ENCODE peak calls at places on chromosomes 2 and 18, in ten cellular contexts. One of them, this sample, is unnamed.

GRCh38 chr18:12393998-12394397 is 13.7 kb upstream of the PRELID3A start:
- DNase-seq in neuronal stem cell: no peak
- DNase-seq in MM.1S: no peak
- DNase-seq in HCT116: no peak
- DNase-seq in heart right ventricle: no peak
- DNase-seq in cardiac muscle cell: no peak
- DNase-seq in thoracic aorta: no peak
- DNase-seq in breast epithelium: no peak
- DNase-seq in GM23248: peak; percentile 26
- DNase-seq in Peyer's patch: no peak
- DNase-seq in this sample: no peak

GRCh38 chr2:8203354-8203753 is 478.5 kb upstream of the ID2 start:
- DNase-seq in neuronal stem cell: no peak
- DNase-seq in MM.1S: no peak
- DNase-seq in HCT116: no peak
- DNase-seq in heart right ventricle: no peak
- DNase-seq in cardiac muscle cell: peak; percentile 39
- DNase-seq in thoracic aorta: no peak
- DNase-seq in breast epithelium: no peak
- DNase-seq in GM23248: no peak
- DNase-seq in Peyer's patch: no peak
- DNase-seq in this sample: no peak

GRCh38 chr2:143417428-143417827 is 288.2 kb downstream of the ARHGAP15 start:
- DNase-seq in neuronal stem cell: no peak
- DNase-seq in MM.1S: no peak
- DNase-seq in HCT116: no peak
- DNase-seq in heart right ventricle: no peak
- DNase-seq in cardiac muscle cell: no peak
- DNase-seq in thoracic aorta: no peak
- DNase-seq in breast epithelium: no peak
- DNase-seq in GM23248: no peak
- DNase-seq in Peyer's patch: no peak
- DNase-seq in this sample: no peak

GRCh38 chr2:54757496-54757895 is 34.0 kb downstream of the EML6 start:
- DNase-seq in neuronal stem cell: no peak
- DNase-seq in MM.1S: peak; percentile 29
- DNase-seq in HCT116: no peak
- DNase-seq in heart right ventricle: no peak
- DNase-seq in cardiac muscle cell: peak; percentile 69
- DNase-seq in thoracic aorta: no peak
- DNase-seq in breast epithelium: no peak
- DNase-seq in GM23248: peak; percentile 62
- DNase-seq in Peyer's patch: no peak
- DNase-seq in this sample: no peak

GRCh38 chr2:171878481-171878993 is 15.5 kb downstream of the SLC25A12 start:
- DNase-seq in neuronal stem cell: no peak
- DNase-seq in MM.1S: no peak
- DNase-seq in HCT116: no peak
- DNase-seq in heart right ventricle: peak; percentile 23
- DNase-seq in cardiac muscle cell: peak; percentile 90
- DNase-seq in thoracic aorta: no peak
- DNase-seq in breast epithelium: peak; percentile 38
- DNase-seq in GM23248: peak; percentile 78
- DNase-seq in Peyer's patch: no peak
- DNase-seq in this sample: no peak

GRCh38 chr2:69059731-69060290 is 46.8 kb downstream of the ANTXR1 start:
- DNase-seq in neuronal stem cell: no peak
- DNase-seq in MM.1S: no peak
- DNase-seq in HCT116: no peak
- DNase-seq in heart right ventricle: no peak
- DNase-seq in cardiac muscle cell: peak; percentile 47
- DNase-seq in thoracic aorta: no peak
- DNase-seq in breast epithelium: no peak
- DNase-seq in GM23248: peak; percentile 55
- DNase-seq in Peyer's patch: no peak
- DNase-seq in this sample: no peak

GRCh38 chr2:207330912-207331311 is 165.2 kb upstream of the KLF7 start:
- DNase-seq in neuronal stem cell: no peak
- DNase-seq in MM.1S: no peak
- DNase-seq in HCT116: peak; percentile 94
- DNase-seq in heart right ventricle: no peak
- DNase-seq in cardiac muscle cell: peak; percentile 96
- DNase-seq in thoracic aorta: peak; percentile 38
- DNase-seq in breast epithelium: no peak
- DNase-seq in GM23248: peak; percentile 98
- DNase-seq in Peyer's patch: no peak
- DNase-seq in this sample: peak; percentile 97

GRCh38 chr2:55986700-55987440 is 63.3 kb upstream of the EFEMP1 start:
- DNase-seq in neuronal stem cell: no peak
- DNase-seq in MM.1S: no peak
- DNase-seq in HCT116: no peak
- DNase-seq in heart right ventricle: no peak
- DNase-seq in cardiac muscle cell: peak; percentile 48
- DNase-seq in thoracic aorta: no peak
- DNase-seq in breast epithelium: no peak
- DNase-seq in GM23248: peak; percentile 38
- DNase-seq in Peyer's patch: no peak
- DNase-seq in this sample: no peak

GRCh38 chr2:28507806-28508764 is 12.2 kb downstream of the PLB1 start:
- DNase-seq in neuronal stem cell: no peak
- DNase-seq in MM.1S: peak; percentile 45
- DNase-seq in HCT116: peak; percentile 73
- DNase-seq in heart right ventricle: no peak
- DNase-seq in cardiac muscle cell: no peak
- DNase-seq in thoracic aorta: no peak
- DNase-seq in breast epithelium: peak; percentile 18
- DNase-seq in GM23248: no peak
- DNase-seq in Peyer's patch: peak; percentile 76
- DNase-seq in this sample: peak; percentile 95

GRCh38 chr2:127379712-127380355 is 7.9 kb downstream of the MAP3K2 start:
- DNase-seq in neuronal stem cell: no peak
- DNase-seq in MM.1S: no peak
- DNase-seq in HCT116: no peak
- DNase-seq in heart right ventricle: no peak
- DNase-seq in cardiac muscle cell: no peak
- DNase-seq in thoracic aorta: no peak
- DNase-seq in breast epithelium: no peak
- DNase-seq in GM23248: no peak
- DNase-seq in Peyer's patch: no peak
- DNase-seq in this sample: no peak

GRCh38 chr18:54267688-54268087 is 1.6 kb upstream of the POLI start:
- DNase-seq in neuronal stem cell: no peak
- DNase-seq in MM.1S: no peak
- DNase-seq in HCT116: no peak
- DNase-seq in heart right ventricle: no peak
- DNase-seq in cardiac muscle cell: no peak
- DNase-seq in thoracic aorta: no peak
- DNase-seq in breast epithelium: no peak
- DNase-seq in GM23248: no peak
- DNase-seq in Peyer's patch: no peak
- DNase-seq in this sample: no peak

DNA sequence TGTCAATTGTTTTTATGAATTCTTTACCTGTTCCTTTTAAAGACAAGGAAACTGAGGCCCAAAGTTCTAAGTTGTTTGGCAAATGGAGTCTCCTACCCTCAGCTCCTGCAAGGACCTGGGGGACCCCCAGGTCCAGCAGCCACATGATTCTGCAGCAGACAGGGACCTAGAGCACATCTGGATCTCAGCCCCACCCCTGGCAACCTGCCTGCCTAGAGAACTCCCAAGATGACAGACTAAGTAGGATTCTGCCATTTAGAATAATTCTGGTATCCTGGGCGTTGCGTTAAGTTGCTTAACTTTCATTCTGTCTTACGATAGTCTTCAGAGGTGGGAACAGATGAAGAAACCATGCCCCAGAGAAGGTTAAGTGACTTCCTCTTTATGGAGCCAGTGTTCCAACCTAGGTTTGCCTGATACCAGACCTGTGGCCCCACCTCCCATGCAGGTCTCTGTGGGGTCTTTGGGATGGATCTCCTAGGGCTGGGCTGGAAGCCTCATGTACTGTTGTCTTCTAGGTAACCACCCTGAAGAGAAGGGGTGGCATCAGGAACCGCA is 5.6 kb upstream of the CENPA start:
- DNase-seq in neuronal stem cell: no peak
- DNase-seq in MM.1S: no peak
- DNase-seq in HCT116: no peak
- DNase-seq in heart right ventricle: no peak
- DNase-seq in cardiac muscle cell: no peak
- DNase-seq in thoracic aorta: no peak
- DNase-seq in breast epithelium: no peak
- DNase-seq in GM23248: no peak
- DNase-seq in Peyer's patch: no peak
- DNase-seq in this sample: no peak
- H3K36me3 ChIP-seq in neuronal stem cell: peaks cover 72% of the 10 kb centered on the region
- H3K36me3 ChIP-seq in MM.1S: no peaks in the 10 kb centered on the region
- H3K36me3 ChIP-seq in HCT116: peaks cover 8% of the 10 kb centered on the region
- H3K36me3 ChIP-seq in heart right ventricle: peaks cover 64% of the 10 kb centered on the region
- H3K36me3 ChIP-seq in cardiac muscle cell: peaks cover 8% of the 10 kb centered on the region
- H3K36me3 ChIP-seq in thoracic aorta: peaks cover 43% of the 10 kb centered on the region
- H3K36me3 ChIP-seq in breast epithelium: peaks cover 20% of the 10 kb centered on the region
- H3K36me3 ChIP-seq in GM23248: peaks cover 25% of the 10 kb centered on the region
- H3K36me3 ChIP-seq in Peyer's patch: no peaks in the 10 kb centered on the region
- H3K36me3 ChIP-seq in this sample: peaks cover 4% of the 10 kb centered on the region

GRCh38 chr2:202290970-202291369 is 25.4 kb downstream of the NOP58 start:
- DNase-seq in neuronal stem cell: no peak
- DNase-seq in MM.1S: no peak
- DNase-seq in HCT116: no peak
- DNase-seq in heart right ventricle: no peak
- DNase-seq in cardiac muscle cell: peak; percentile 65
- DNase-seq in thoracic aorta: no peak
- DNase-seq in breast epithelium: no peak
- DNase-seq in GM23248: peak; percentile 10
- DNase-seq in Peyer's patch: no peak
- DNase-seq in this sample: no peak

GRCh38 chr2:202286595-202286994 is 21.0 kb downstream of the NOP58 start:
- DNase-seq in neuronal stem cell: no peak
- DNase-seq in MM.1S: no peak
- DNase-seq in HCT116: no peak
- DNase-seq in heart right ventricle: no peak
- DNase-seq in cardiac muscle cell: no peak
- DNase-seq in thoracic aorta: no peak
- DNase-seq in breast epithelium: no peak
- DNase-seq in GM23248: no peak
- DNase-seq in Peyer's patch: no peak
- DNase-seq in this sample: no peak

GRCh38 chr2:202290316-202290715 is 24.8 kb downstream of the NOP58 start:
- DNase-seq in neuronal stem cell: no peak
- DNase-seq in MM.1S: no peak
- DNase-seq in HCT116: no peak
- DNase-seq in heart right ventricle: no peak
- DNase-seq in cardiac muscle cell: no peak
- DNase-seq in thoracic aorta: no peak
- DNase-seq in breast epithelium: no peak
- DNase-seq in GM23248: no peak
- DNase-seq in Peyer's patch: no peak
- DNase-seq in this sample: no peak

DNA sequence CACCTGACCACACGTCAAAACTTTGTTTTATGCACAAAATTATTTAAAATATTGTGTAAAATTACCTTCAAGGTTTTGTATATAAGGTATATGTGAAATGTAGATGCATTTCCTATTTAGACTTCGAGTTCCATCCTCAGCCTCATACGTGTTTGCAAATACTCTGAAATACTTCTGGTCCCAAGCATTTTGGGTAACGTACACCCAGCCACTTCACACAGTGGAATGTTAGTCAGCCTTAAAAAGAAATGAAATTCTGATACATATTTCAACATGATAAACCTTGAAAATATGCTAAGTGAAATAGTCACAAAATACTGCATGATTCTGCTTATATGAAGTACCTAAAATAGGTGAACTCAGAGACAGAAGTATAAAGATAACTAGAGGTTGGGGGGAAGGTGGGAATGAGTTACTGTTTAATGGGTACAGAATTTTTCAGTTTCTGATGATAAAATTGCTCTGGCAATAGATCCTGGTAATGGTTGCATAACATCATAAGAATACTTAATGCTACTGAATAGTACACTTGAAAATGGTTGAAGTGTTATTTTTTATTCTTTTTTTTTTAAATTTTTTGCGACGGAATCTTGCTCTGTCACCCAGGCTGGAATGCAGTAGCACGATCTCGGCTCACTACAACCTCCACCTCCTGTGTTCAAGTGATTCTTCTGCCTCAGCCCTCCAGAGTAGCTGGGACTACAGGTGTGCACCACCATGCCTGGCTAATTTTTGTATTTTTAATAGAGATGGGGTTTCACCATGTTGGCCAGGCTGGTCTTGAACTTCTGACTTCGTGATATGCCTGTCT is 24.0 kb downstream of the NOP58 start:
- DNase-seq in neuronal stem cell: no peak
- DNase-seq in MM.1S: no peak
- DNase-seq in HCT116: no peak
- DNase-seq in heart right ventricle: no peak
- DNase-seq in cardiac muscle cell: no peak
- DNase-seq in thoracic aorta: no peak
- DNase-seq in breast epithelium: no peak
- DNase-seq in GM23248: no peak
- DNase-seq in Peyer's patch: no peak
- DNase-seq in this sample: no peak
- H3K36me3 ChIP-seq in neuronal stem cell: peaks cover 95% of the 10 kb centered on the region
- H3K36me3 ChIP-seq in MM.1S: peaks cover 28% of the 10 kb centered on the region
- H3K36me3 ChIP-seq in HCT116: peaks cover 62% of the 10 kb centered on the region
- H3K36me3 ChIP-seq in heart right ventricle: peaks cover 100% of the 10 kb centered on the region
- H3K36me3 ChIP-seq in cardiac muscle cell: peaks cover 62% of the 10 kb centered on the region
- H3K36me3 ChIP-seq in thoracic aorta: peaks cover 40% of the 10 kb centered on the region
- H3K36me3 ChIP-seq in breast epithelium: no peaks in the 10 kb centered on the region
- H3K36me3 ChIP-seq in GM23248: peaks cover 79% of the 10 kb centered on the region
- H3K36me3 ChIP-seq in Peyer's patch: no peaks in the 10 kb centered on the region
- H3K36me3 ChIP-seq in this sample: no peaks in the 10 kb centered on the region

DNA sequence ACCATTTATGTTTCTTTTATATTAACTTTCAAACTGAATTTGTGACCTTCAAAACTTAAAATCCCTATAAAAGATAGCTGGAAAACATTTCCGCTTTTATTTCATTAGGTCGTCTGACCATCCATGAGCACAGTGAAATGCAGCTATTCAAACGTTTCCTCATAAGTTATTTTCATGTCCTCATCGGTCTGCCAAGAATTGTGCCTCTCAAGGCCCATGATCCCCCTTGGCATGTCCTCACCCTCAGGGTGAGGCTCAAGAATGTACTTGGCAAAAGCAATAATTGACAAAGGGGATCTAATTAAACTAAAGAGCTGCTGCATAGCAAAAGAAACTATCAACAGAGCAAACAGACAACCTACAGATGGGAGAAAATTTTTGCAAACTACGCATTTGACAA is 12.4 kb downstream of the SLC66A2 start:
- DNase-seq in neuronal stem cell: no peak
- DNase-seq in MM.1S: no peak
- DNase-seq in HCT116: no peak
- DNase-seq in heart right ventricle: no peak
- DNase-seq in cardiac muscle cell: no peak
- DNase-seq in thoracic aorta: no peak
- DNase-seq in breast epithelium: peak; percentile 82
- DNase-seq in GM23248: no peak
- DNase-seq in Peyer's patch: no peak
- DNase-seq in this sample: no peak
- H3K36me3 ChIP-seq in neuronal stem cell: peaks cover 71% of the 10 kb centered on the region
- H3K36me3 ChIP-seq in MM.1S: no peaks in the 10 kb centered on the region
- H3K36me3 ChIP-seq in HCT116: peaks cover 18% of the 10 kb centered on the region
- H3K36me3 ChIP-seq in heart right ventricle: peaks cover 79% of the 10 kb centered on the region
- H3K36me3 ChIP-seq in cardiac muscle cell: no peaks in the 10 kb centered on the region
- H3K36me3 ChIP-seq in thoracic aorta: peaks cover 16% of the 10 kb centered on the region
- H3K36me3 ChIP-seq in breast epithelium: no peaks in the 10 kb centered on the region
- H3K36me3 ChIP-seq in GM23248: peaks cover 9% of the 10 kb centered on the region
- H3K36me3 ChIP-seq in Peyer's patch: no peaks in the 10 kb centered on the region
- H3K36me3 ChIP-seq in this sample: peaks cover 1% of the 10 kb centered on the region

GRCh38 chr2:201857326-201857725 is 51.0 kb downstream of the CDK15 start:
- DNase-seq in neuronal stem cell: no peak
- DNase-seq in MM.1S: no peak
- DNase-seq in HCT116: no peak
- DNase-seq in heart right ventricle: no peak
- DNase-seq in cardiac muscle cell: no peak
- DNase-seq in thoracic aorta: no peak
- DNase-seq in breast epithelium: no peak
- DNase-seq in GM23248: no peak
- DNase-seq in Peyer's patch: no peak
- DNase-seq in this sample: no peak
- H3K36me3 ChIP-seq in neuronal stem cell: no peaks in the 10 kb centered on the region
- H3K36me3 ChIP-seq in MM.1S: no peaks in the 10 kb centered on the region
- H3K36me3 ChIP-seq in HCT116: no peaks in the 10 kb centered on the region
- H3K36me3 ChIP-seq in heart right ventricle: no peaks in the 10 kb centered on the region
- H3K36me3 ChIP-seq in cardiac muscle cell: no peaks in the 10 kb centered on the region
- H3K36me3 ChIP-seq in thoracic aorta: no peaks in the 10 kb centered on the region
- H3K36me3 ChIP-seq in breast epithelium: no peaks in the 10 kb centered on the region
- H3K36me3 ChIP-seq in GM23248: no peaks in the 10 kb centered on the region
- H3K36me3 ChIP-seq in Peyer's patch: no peaks in the 10 kb centered on the region
- H3K36me3 ChIP-seq in this sample: no peaks in the 10 kb centered on the region

This sample was measured in kidney epithelial cell.